ENCODE peak calls at places on chromosomes 1 and 21, in nine cellular contexts. Z is lower lobe of right lung, H is progenitor cell of endocrine pancreas, R is GM20000, G is upper lobe of right lung, I is colonic mucosa, U is B cell, E is RWPE1, Q is neural progenitor cell. L is an unnamed sample.

GRCh38 chr1:189597083-189597482 is 880.6 kb downstream of the BRINP3 start:
- DNase-seq in Z (peak), H (no peak), R (no peak), G (no peak), I (no peak), U (no peak), E (no peak), Q (no peak), L (no peak)

GRCh38 chr1:162458206-162458605 is 39.4 kb upstream of the UHMK1 start:
- DNase-seq in Z (no peak), H (no peak), R (no peak), G (no peak), I (no peak), U (no peak), E (no peak), Q (no peak), L (no peak)

GRCh38 chr1:162627662-162628296 is 4.5 kb upstream of the DDR2 start:
- DNase-seq in Z (no peak), H (no peak), R (no peak), G (no peak), I (no peak), U (no peak), E (peak), Q (peak), L (no peak)

GRCh38 chr1:17075470-17076255 is 21.8 kb upstream of the SDHB start:
- DNase-seq in Z (no peak), H (no peak), R (peak), G (no peak), I (peak), U (no peak), E (peak), Q (peak), L (no peak)

GRCh38 chr1:15799928-15800835 is 7.3 kb downstream of the UQCRHL start:
- DNase-seq in Z (peak), H (peak), R (no peak), G (peak), I (peak), U (no peak), E (peak), Q (peak), L (peak)

GRCh38 chr21:31298618-31299269 is 45.3 kb downstream of the TIAM1 start:
- DNase-seq in Z (no peak), H (no peak), R (no peak), G (no peak), I (no peak), U (no peak), E (no peak), Q (no peak), L (no peak)

GRCh38 chr1:8026153-8026975 is at the start of gene ERRFI1:
- DNase-seq in Z (peak), H (peak), R (peak), G (peak), I (peak), U (peak), E (peak), Q (peak), L (peak)

GRCh38 chr1:31745898-31746668 is 18.1 kb downstream of the ADGRB2 start:
- DNase-seq in Z (no peak), H (no peak), R (no peak), G (no peak), I (no peak), U (no peak), E (no peak), Q (no peak), L (no peak)

GRCh38 chr21:46145840-46146691 is 9.3 kb downstream of the FTCD start:
- DNase-seq in Z (peak), H (no peak), R (no peak), G (no peak), I (no peak), U (no peak), E (no peak), Q (no peak), L (peak)

GRCh38 chr1:22488319-22488718 is 36.7 kb downstream of the ZBTB40 start:
- DNase-seq in Z (no peak), H (no peak), R (no peak), G (no peak), I (no peak), U (no peak), E (no peak), Q (peak), L (no peak)

GRCh38 chr1:20725189-20726106 is 7.1 kb downstream of the SH2D5 start:
- DNase-seq in Z (no peak), H (no peak), R (no peak), G (peak), I (no peak), U (peak), E (peak), Q (no peak), L (peak)

GRCh38 chr1:183694035-183694434 is 40.9 kb upstream of the APOBEC4 start:
- DNase-seq in Z (no peak), H (no peak), R (no peak), G (no peak), I (no peak), U (no peak), E (no peak), Q (no peak), L (no peak)

GRCh38 chr1:83033682-83034081 is 965.2 kb downstream of the TTLL7 start:
- DNase-seq in Z (no peak), H (no peak), R (no peak), G (no peak), I (no peak), U (no peak), E (peak), Q (no peak), L (no peak)

GRCh38 chr1:56710646-56711045 is 65.5 kb downstream of the PRKAA2 start:
- DNase-seq in Z (no peak), H (no peak), R (no peak), G (no peak), I (no peak), U (no peak), E (peak), Q (no peak), L (no peak)

GRCh38 chr1:114310771-114311251 is 157.1 kb upstream of the SYT6 start:
- DNase-seq in Z (no peak), H (no peak), R (no peak), G (no peak), I (no peak), U (no peak), E (no peak), Q (no peak), L (no peak)

GRCh38 chr1:44829506-44830384 is 13.3 kb downstream of the PTCH2 start:
- DNase-seq in Z (no peak), H (no peak), R (no peak), G (no peak), I (no peak), U (no peak), E (no peak), Q (no peak), L (no peak)

GRCh38 chr1:201582261-201582951 is 43.5 kb downstream of the NAV1 start:
- DNase-seq in Z (peak), H (no peak), R (no peak), G (peak), I (no peak), U (no peak), E (no peak), Q (no peak), L (peak)

GRCh38 chr1:196306421-196306820 is 301.8 kb downstream of the KCNT2 start:
- DNase-seq in Z (no peak), H (no peak), R (no peak), G (no peak), I (no peak), U (no peak), E (no peak), Q (peak), L (no peak)

GRCh38 chr1:175978476-175978875 is 228.6 kb downstream of the COP1 start:
- DNase-seq in Z (no peak), H (no peak), R (no peak), G (no peak), I (no peak), U (no peak), E (no peak), Q (peak), L (no peak)

GRCh38 chr1:221166559-221167318 is 287.5 kb downstream of the HLX start:
- DNase-seq in Z (no peak), H (no peak), R (peak), G (no peak), I (no peak), U (peak), E (no peak), Q (no peak), L (no peak)

GRCh38 chr1:228830954-228831481 is 95.7 kb downstream of the RHOU start:
- DNase-seq in Z (no peak), H (no peak), R (peak), G (no peak), I (no peak), U (no peak), E (peak), Q (no peak), L (no peak)

GRCh38 chr21:42964561-42965560 is 9.5 kb upstream of the PKNOX1 start:
- DNase-seq in Z (no peak), H (no peak), R (no peak), G (no peak), I (no peak), U (no peak), E (no peak), Q (no peak), L (peak)

GRCh38 chr1:193658711-193659110 is 472.3 kb upstream of the B3GALT2 start:
- DNase-seq in Z (no peak), H (no peak), R (no peak), G (no peak), I (no peak), U (no peak), E (no peak), Q (no peak), L (no peak)

GRCh38 chr1:45863117-45863670 is 59.8 kb downstream of the MAST2 start:
- DNase-seq in Z (no peak), H (no peak), R (no peak), G (no peak), I (no peak), U (no peak), E (no peak), Q (no peak), L (no peak)

GRCh38 chr1:20174937-20175666 is 10.8 kb upstream of the UBXN10 start:
- DNase-seq in Z (no peak), H (no peak), R (no peak), G (no peak), I (no peak), U (no peak), E (no peak), Q (no peak), L (no peak)

GRCh38 chr21:38995071-38995669 is 188.1 kb downstream of the PSMG1 start:
- DNase-seq in Z (no peak), H (no peak), R (no peak), G (no peak), I (no peak), U (no peak), E (no peak), Q (no peak), L (no peak)

GRCh38 chr1:2194319-2194897 is at the start of gene FAAP20:
- DNase-seq in Z (no peak), H (no peak), R (peak), G (no peak), I (no peak), U (peak), E (peak), Q (peak), L (peak)

DNA sequence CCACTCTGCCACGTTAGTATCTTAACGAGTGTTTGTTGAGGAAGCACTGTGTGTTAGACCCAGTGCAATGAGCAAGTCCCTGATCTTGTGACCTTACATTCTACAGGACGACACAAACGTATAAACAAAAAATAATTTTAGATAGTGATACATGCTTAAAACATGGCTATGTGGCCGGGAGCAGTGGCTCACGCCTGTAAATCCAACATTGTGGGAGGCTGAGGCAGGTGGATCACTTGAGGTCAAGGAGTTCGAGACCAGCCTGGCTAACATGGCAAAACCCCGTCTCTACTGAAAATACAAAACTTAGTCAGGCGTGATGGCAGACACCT is 19.6 kb downstream of the MTX1 start:
- DNase-seq in Z (no peak), H (no peak), R (no peak), G (no peak), I (no peak), U (no peak), E (no peak), Q (no peak), L (no peak)
- TF ChIP-seq CTCF in Z (no peak), H (no peak), R (no peak), G (no peak), I (no peak), U (no peak), E (no peak), Q (peak), L (no peak)

GRCh38 chr1:48061162-48062136 is 64.3 kb upstream of the TRABD2B start:
- DNase-seq in Z (no peak), H (peak), R (peak), G (no peak), I (peak), U (no peak), E (peak), Q (peak), L (no peak)
- TF ChIP-seq CTCF in Z (peak), H (peak), R (peak), G (peak), I (peak), U (peak), E (peak), Q (peak), L (peak)

GRCh38 chr1:234833118-234833517 is 223.1 kb upstream of the IRF2BP2 start:
- DNase-seq in Z (no peak), H (no peak), R (no peak), G (no peak), I (no peak), U (no peak), E (no peak), Q (no peak), L (no peak)
- TF ChIP-seq CTCF in Z (no peak), H (no peak), R (no peak), G (no peak), I (no peak), U (no peak), E (no peak), Q (no peak), L (no peak)

GRCh38 chr1:182617734-182618288 is 13.6 kb upstream of the RGS16 start:
- DNase-seq in Z (no peak), H (no peak), R (no peak), G (no peak), I (no peak), U (no peak), E (no peak), Q (no peak), L (no peak)
- TF ChIP-seq CTCF in Z (no peak), H (no peak), R (no peak), G (no peak), I (no peak), U (no peak), E (no peak), Q (no peak), L (no peak)

DNA sequence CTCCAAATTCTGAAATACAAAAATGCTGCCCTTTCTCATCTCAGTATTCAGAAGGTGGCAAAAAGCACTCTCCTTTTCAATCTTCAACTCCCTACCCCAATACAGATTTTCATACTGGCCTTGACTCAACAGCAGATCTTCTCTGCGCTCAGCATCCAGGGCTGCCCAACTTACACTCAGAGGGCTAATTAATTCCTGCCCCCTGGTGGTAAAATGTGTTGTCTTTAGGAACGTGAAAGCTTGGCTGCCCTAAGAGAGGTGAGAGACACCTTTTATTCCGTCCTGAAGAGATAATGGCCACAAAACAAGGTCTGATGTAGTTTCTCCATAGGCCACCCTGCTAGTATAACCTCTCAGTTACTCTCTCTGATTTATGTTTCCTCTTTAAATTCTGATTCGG is 25.0 kb downstream of the KRTAP24-1 start:
- DNase-seq in Z (no peak), H (no peak), R (no peak), G (no peak), I (peak), U (no peak), E (peak), Q (peak), L (no peak)
- TF ChIP-seq CTCF in Z (no peak), H (peak), R (no peak), G (no peak), I (peak), U (no peak), E (no peak), Q (peak), L (no peak)

GRCh38 chr1:209590405-209590804 is 6.9 kb downstream of the CAMK1G start:
- DNase-seq in Z (no peak), H (no peak), R (no peak), G (no peak), I (no peak), U (no peak), E (no peak), Q (peak), L (no peak)
- TF ChIP-seq CTCF in Z (peak), H (peak), R (no peak), G (peak), I (no peak), U (no peak), E (no peak), Q (peak), L (peak)

GRCh38 chr1:9273177-9273576 is 19.5 kb upstream of the SPSB1 start:
- DNase-seq in Z (no peak), H (no peak), R (no peak), G (no peak), I (no peak), U (no peak), E (no peak), Q (no peak), L (no peak)
- TF ChIP-seq CTCF in Z (no peak), H (no peak), R (no peak), G (no peak), I (no peak), U (no peak), E (no peak), Q (no peak), L (no peak)

GRCh38 chr1:27496604-27497155 is 6.7 kb upstream of the WASF2 start:
- DNase-seq in Z (no peak), H (no peak), R (no peak), G (no peak), I (no peak), U (no peak), E (no peak), Q (peak), L (peak)
- TF ChIP-seq CTCF in Z (no peak), H (peak), R (no peak), G (no peak), I (no peak), U (no peak), E (no peak), Q (peak), L (peak)

GRCh38 chr1:208137144-208137682 is 107.0 kb downstream of the PLXNA2 start:
- DNase-seq in Z (no peak), H (no peak), R (no peak), G (no peak), I (no peak), U (no peak), E (no peak), Q (no peak), L (no peak)
- TF ChIP-seq CTCF in Z (no peak), H (no peak), R (no peak), G (no peak), I (no peak), U (no peak), E (no peak), Q (no peak), L (no peak)

GRCh38 chr1:18200918-18201317 is 93.3 kb downstream of the IGSF21 start:
- DNase-seq in Z (no peak), H (no peak), R (no peak), G (no peak), I (no peak), U (no peak), E (no peak), Q (no peak), L (no peak)

GRCh38 chr1:18201997-18202719 is 94.6 kb downstream of the IGSF21 start:
- DNase-seq in Z (no peak), H (no peak), R (no peak), G (no peak), I (no peak), U (no peak), E (no peak), Q (no peak), L (no peak)

GRCh38 chr1:18199462-18199861 is 91.9 kb downstream of the IGSF21 start:
- DNase-seq in Z (no peak), H (peak), R (no peak), G (no peak), I (no peak), U (no peak), E (no peak), Q (peak), L (no peak)

GRCh38 chr1:18198240-18198639 is 90.6 kb downstream of the IGSF21 start:
- DNase-seq in Z (no peak), H (no peak), R (no peak), G (no peak), I (no peak), U (no peak), E (no peak), Q (no peak), L (peak)

GRCh38 chr1:18200136-18200717 is 92.6 kb downstream of the IGSF21 start:
- DNase-seq in Z (no peak), H (no peak), R (no peak), G (no peak), I (no peak), U (no peak), E (no peak), Q (peak), L (no peak)
- TF ChIP-seq CTCF in Z (no peak), H (peak), R (no peak), G (no peak), I (no peak), U (no peak), E (no peak), Q (peak), L (no peak)

L was measured in sigmoid colon.